ENCODE peak calls at places on chromosomes 12 and 14, in nine cellular contexts. V is stimulated activated CD8-positive, alpha-beta memory T cell treated with anti-CD3 and anti-CD28 coated beads, Interleukin-15, amount 100 ng/mL, for 24 hours; O is GM20000; F is activated CD4-positive, alpha-beta T cell treated with anti-CD3 and anti-CD28 coated beads, Interleukin-2, amount 50 U/mL, for 24 hours; L is activated naive CD4-positive, alpha-beta T cell treated with Interleukin-2 at 50 U/mL for 16 hours; J is putamen; U is GM23248; C is skeletal muscle cell; M is COR-L47. W is an unnamed sample.

GRCh38 chr14:90426663-90427062 is 29.8 kb downstream of the CALM1 start:
- DNase-seq in V (no peak), O (no peak), F (no peak), L (no peak), J (no peak), U (peak; percentile 20), C (no peak), M (peak; percentile 34), W (no peak)

GRCh38 chr12:91931110-91931509 is 214.5 kb downstream of the BTG1 start:
- DNase-seq in V (no peak), O (no peak), F (no peak), L (no peak), J (no peak), U (peak; percentile 39), C (peak; percentile 41), M (no peak), W (no peak)

GRCh38 chr14:96362071-96362964 is 823 bp downstream of the ATG2B start:
- DNase-seq in V (peak; percentile 5), O (peak; percentile 66), F (peak; percentile 15), L (peak; percentile 48), J (peak; percentile 58), U (peak; percentile 71), C (no peak), M (peak; percentile 82), W (peak; percentile 21)

GRCh38 chr14:104011824-104012517 is 69.6 kb upstream of the RD3L start:
- DNase-seq in V (no peak), O (no peak), F (no peak), L (no peak), J (no peak), U (no peak), C (no peak), M (no peak), W (no peak)

GRCh38 chr14:100622234-100622633 is 35.0 kb upstream of the BEGAIN start:
- DNase-seq in V (no peak), O (no peak), F (no peak), L (no peak), J (no peak), U (no peak), C (no peak), M (no peak), W (no peak)

GRCh38 chr14:59398841-59399240 is 66.3 kb downstream of the GPR135 start:
- DNase-seq in V (no peak), O (no peak), F (no peak), L (no peak), J (no peak), U (no peak), C (no peak), M (no peak), W (no peak)

GRCh38 chr14:23547924-23548323 is 3.6 kb downstream of the ZFHX2 start:
- DNase-seq in V (no peak), O (no peak), F (no peak), L (no peak), J (no peak), U (no peak), C (no peak), M (no peak), W (no peak)

GRCh38 chr14:33452982-33453381 is 497.9 kb downstream of the EGLN3 start:
- DNase-seq in V (no peak), O (no peak), F (no peak), L (no peak), J (no peak), U (no peak), C (no peak), M (no peak), W (no peak)

GRCh38 chr14:88492272-88493089 is 62.3 kb downstream of the PTPN21 start:
- DNase-seq in V (no peak), O (peak; percentile 77), F (peak; percentile 17), L (peak; percentile 43), J (peak; percentile 65), U (peak; percentile 80), C (no peak), M (peak; percentile 81), W (peak; percentile 37)

W was measured in stimulated activated CD4-positive, alpha-beta T cell treated with anti-CD3 and anti-CD28 coated beads, Interleukin-1b, Interleukin-23, amount 100 ng/mL, for 24 hours.